ENCODE peak calls at places on chromosomes 3 and 15, in eight cellular contexts. One of them, this sample, is unnamed.

GRCh38 chr3:111862974-111863373 is 3.9 kb downstream of the PHLDB2 start:
- DNase-seq in MCF 10A: no peak
- DNase-seq in NCI-H1092: no peak
- DNase-seq in BE2C: no peak
- DNase-seq in mesothelial cell of epicardium: no peak
- DNase-seq in GM23338: no peak
- DNase-seq in ELR: no peak
- DNase-seq in DMS153: no peak
- DNase-seq in this sample: no peak

GRCh38 chr3:128554465-128555097 is 61.6 kb upstream of the GATA2 start:
- DNase-seq in MCF 10A: no peak
- DNase-seq in NCI-H1092: no peak
- DNase-seq in BE2C: no peak
- DNase-seq in mesothelial cell of epicardium: no peak
- DNase-seq in GM23338: no peak
- DNase-seq in ELR: no peak
- DNase-seq in DMS153: no peak
- DNase-seq in this sample: no peak

GRCh38 chr15:69609176-69609575 is 156.6 kb downstream of the RPLP1 start:
- DNase-seq in MCF 10A: peak; percentile 38
- DNase-seq in NCI-H1092: no peak
- DNase-seq in BE2C: no peak
- DNase-seq in mesothelial cell of epicardium: no peak
- DNase-seq in GM23338: no peak
- DNase-seq in ELR: peak; percentile 45
- DNase-seq in DMS153: no peak
- DNase-seq in this sample: no peak

GRCh38 chr15:90869140-90869541 is 753 bp downstream of the FURIN start:
- DNase-seq in MCF 10A: no peak
- DNase-seq in NCI-H1092: no peak
- DNase-seq in BE2C: no peak
- DNase-seq in mesothelial cell of epicardium: no peak
- DNase-seq in GM23338: no peak
- DNase-seq in ELR: no peak
- DNase-seq in DMS153: no peak
- DNase-seq in this sample: no peak

GRCh38 chr15:44735482-44736260 is 657 bp upstream of the TRIM69 start:
- DNase-seq in MCF 10A: no peak
- DNase-seq in NCI-H1092: no peak
- DNase-seq in BE2C: no peak
- DNase-seq in mesothelial cell of epicardium: no peak
- DNase-seq in GM23338: peak; percentile 12
- DNase-seq in ELR: no peak
- DNase-seq in DMS153: no peak
- DNase-seq in this sample: no peak

GRCh38 chr3:104281713-104282112 is 1085.0 kb upstream of the ALCAM start:
- DNase-seq in MCF 10A: no peak
- DNase-seq in NCI-H1092: no peak
- DNase-seq in BE2C: no peak
- DNase-seq in mesothelial cell of epicardium: no peak
- DNase-seq in GM23338: no peak
- DNase-seq in ELR: no peak
- DNase-seq in DMS153: no peak
- DNase-seq in this sample: no peak

GRCh38 chr3:184186902-184187207 is 856 bp downstream of the ABCF3 start:
- DNase-seq in MCF 10A: no peak
- DNase-seq in NCI-H1092: no peak
- DNase-seq in BE2C: no peak
- DNase-seq in mesothelial cell of epicardium: no peak
- DNase-seq in GM23338: no peak
- DNase-seq in ELR: no peak
- DNase-seq in DMS153: no peak
- DNase-seq in this sample: no peak

GRCh38 chr15:80419546-80419945 is 15.4 kb downstream of the ARNT2 start:
- DNase-seq in MCF 10A: no peak
- DNase-seq in NCI-H1092: no peak
- DNase-seq in BE2C: no peak
- DNase-seq in mesothelial cell of epicardium: no peak
- DNase-seq in GM23338: no peak
- DNase-seq in ELR: no peak
- DNase-seq in DMS153: no peak
- DNase-seq in this sample: no peak

GRCh38 chr3:72245183-72245811 is 460.3 kb upstream of the PROK2 start:
- DNase-seq in MCF 10A: no peak
- DNase-seq in NCI-H1092: peak; percentile 41
- DNase-seq in BE2C: peak; percentile 66
- DNase-seq in mesothelial cell of epicardium: no peak
- DNase-seq in GM23338: no peak
- DNase-seq in ELR: no peak
- DNase-seq in DMS153: no peak
- DNase-seq in this sample: no peak

GRCh38 chr3:18987862-18988447 is 160.4 kb upstream of the KCNH8 start:
- DNase-seq in MCF 10A: peak; percentile 61
- DNase-seq in NCI-H1092: no peak
- DNase-seq in BE2C: no peak
- DNase-seq in mesothelial cell of epicardium: no peak
- DNase-seq in GM23338: no peak
- DNase-seq in ELR: no peak
- DNase-seq in DMS153: peak; percentile 56
- DNase-seq in this sample: no peak

GRCh38 chr3:120214161-120214560 is 70.9 kb downstream of the GPR156 start:
- DNase-seq in MCF 10A: peak; percentile 6
- DNase-seq in NCI-H1092: no peak
- DNase-seq in BE2C: peak; percentile 48
- DNase-seq in mesothelial cell of epicardium: no peak
- DNase-seq in GM23338: peak; percentile 17
- DNase-seq in ELR: peak; percentile 40
- DNase-seq in DMS153: no peak
- DNase-seq in this sample: no peak

GRCh38 chr3:185820973-185821758 is 3.7 kb downstream of the IGF2BP2 start:
- DNase-seq in MCF 10A: peak; percentile 78
- DNase-seq in NCI-H1092: no peak
- DNase-seq in BE2C: no peak
- DNase-seq in mesothelial cell of epicardium: no peak
- DNase-seq in GM23338: no peak
- DNase-seq in ELR: peak; percentile 97
- DNase-seq in DMS153: no peak
- DNase-seq in this sample: no peak

GRCh38 chr3:192851821-192852352 is 65.8 kb downstream of the MB21D2 start:
- DNase-seq in MCF 10A: peak; percentile 98
- DNase-seq in NCI-H1092: no peak
- DNase-seq in BE2C: no peak
- DNase-seq in mesothelial cell of epicardium: no peak
- DNase-seq in GM23338: no peak
- DNase-seq in ELR: peak; percentile 85
- DNase-seq in DMS153: peak; percentile 70
- DNase-seq in this sample: peak; percentile 28

GRCh38 chr3:171429635-171430034 is 30.6 kb downstream of the TNIK start:
- DNase-seq in MCF 10A: no peak
- DNase-seq in NCI-H1092: no peak
- DNase-seq in BE2C: no peak
- DNase-seq in mesothelial cell of epicardium: no peak
- DNase-seq in GM23338: peak; percentile 76
- DNase-seq in ELR: no peak
- DNase-seq in DMS153: no peak
- DNase-seq in this sample: no peak

GRCh38 chr3:102485701-102486100 is 50.9 kb downstream of the ZPLD1 start:
- DNase-seq in MCF 10A: no peak
- DNase-seq in NCI-H1092: no peak
- DNase-seq in BE2C: no peak
- DNase-seq in mesothelial cell of epicardium: no peak
- DNase-seq in GM23338: no peak
- DNase-seq in ELR: no peak
- DNase-seq in DMS153: no peak
- DNase-seq in this sample: no peak

GRCh38 chr3:25114532-25114931 is 313.5 kb upstream of the RARB start:
- DNase-seq in MCF 10A: no peak
- DNase-seq in NCI-H1092: no peak
- DNase-seq in BE2C: no peak
- DNase-seq in mesothelial cell of epicardium: no peak
- DNase-seq in GM23338: no peak
- DNase-seq in ELR: no peak
- DNase-seq in DMS153: no peak
- DNase-seq in this sample: no peak

GRCh38 chr3:10550705-10551104 is 45.3 kb upstream of the ATP2B2 start:
- DNase-seq in MCF 10A: no peak
- DNase-seq in NCI-H1092: no peak
- DNase-seq in BE2C: no peak
- DNase-seq in mesothelial cell of epicardium: no peak
- DNase-seq in GM23338: no peak
- DNase-seq in ELR: no peak
- DNase-seq in DMS153: no peak
- DNase-seq in this sample: no peak

GRCh38 chr3:18223591-18224338 is 201.4 kb downstream of the SATB1 start:
- DNase-seq in MCF 10A: no peak
- DNase-seq in NCI-H1092: no peak
- DNase-seq in BE2C: peak; percentile 10
- DNase-seq in mesothelial cell of epicardium: no peak
- DNase-seq in GM23338: no peak
- DNase-seq in ELR: no peak
- DNase-seq in DMS153: no peak
- DNase-seq in this sample: no peak

GRCh38 chr3:119609301-119609700 is 11.6 kb downstream of the PLA1A start:
- DNase-seq in MCF 10A: no peak
- DNase-seq in NCI-H1092: no peak
- DNase-seq in BE2C: no peak
- DNase-seq in mesothelial cell of epicardium: no peak
- DNase-seq in GM23338: no peak
- DNase-seq in ELR: no peak
- DNase-seq in DMS153: no peak
- DNase-seq in this sample: no peak

GRCh38 chr3:149314807-149315578 is 18.4 kb downstream of the TM4SF18 start:
- DNase-seq in MCF 10A: no peak
- DNase-seq in NCI-H1092: no peak
- DNase-seq in BE2C: no peak
- DNase-seq in mesothelial cell of epicardium: no peak
- DNase-seq in GM23338: no peak
- DNase-seq in ELR: peak; percentile 89
- DNase-seq in DMS153: no peak
- DNase-seq in this sample: no peak

GRCh38 chr15:46768287-46768686 is 949.0 kb upstream of the SEMA6D start:
- DNase-seq in MCF 10A: no peak
- DNase-seq in NCI-H1092: no peak
- DNase-seq in BE2C: no peak
- DNase-seq in mesothelial cell of epicardium: no peak
- DNase-seq in GM23338: peak; percentile 61
- DNase-seq in ELR: no peak
- DNase-seq in DMS153: no peak
- DNase-seq in this sample: no peak

GRCh38 chr15:98754283-98755022 is 106.1 kb downstream of the IGF1R start:
- DNase-seq in MCF 10A: peak; percentile 36
- DNase-seq in NCI-H1092: no peak
- DNase-seq in BE2C: no peak
- DNase-seq in mesothelial cell of epicardium: no peak
- DNase-seq in GM23338: peak; percentile 59
- DNase-seq in ELR: no peak
- DNase-seq in DMS153: no peak
- DNase-seq in this sample: no peak

GRCh38 chr3:168801792-168802191 is 706.1 kb upstream of the GOLIM4 start:
- DNase-seq in MCF 10A: no peak
- DNase-seq in NCI-H1092: no peak
- DNase-seq in BE2C: no peak
- DNase-seq in mesothelial cell of epicardium: no peak
- DNase-seq in GM23338: no peak
- DNase-seq in ELR: peak; percentile 88
- DNase-seq in DMS153: no peak
- DNase-seq in this sample: no peak

GRCh38 chr3:64484289-64484992 is 203.4 kb downstream of the ADAMTS9 start:
- DNase-seq in MCF 10A: peak; percentile 81
- DNase-seq in NCI-H1092: peak; percentile 35
- DNase-seq in BE2C: peak; percentile 87
- DNase-seq in mesothelial cell of epicardium: peak; percentile 58
- DNase-seq in GM23338: peak; percentile 90
- DNase-seq in ELR: peak; percentile 76
- DNase-seq in DMS153: peak; percentile 49
- DNase-seq in this sample: peak; percentile 29

GRCh38 chr3:197746214-197746613 is 3.5 kb upstream of the FYTTD1 start:
- DNase-seq in MCF 10A: no peak
- DNase-seq in NCI-H1092: no peak
- DNase-seq in BE2C: no peak
- DNase-seq in mesothelial cell of epicardium: no peak
- DNase-seq in GM23338: no peak
- DNase-seq in ELR: no peak
- DNase-seq in DMS153: no peak
- DNase-seq in this sample: no peak

GRCh38 chr3:196498297-196498696 is 5.3 kb downstream of the RNF168 start:
- DNase-seq in MCF 10A: no peak
- DNase-seq in NCI-H1092: no peak
- DNase-seq in BE2C: no peak
- DNase-seq in mesothelial cell of epicardium: no peak
- DNase-seq in GM23338: no peak
- DNase-seq in ELR: no peak
- DNase-seq in DMS153: no peak
- DNase-seq in this sample: no peak

GRCh38 chr3:12287727-12288465 is 974 bp upstream of the PPARG start:
- DNase-seq in MCF 10A: peak; percentile 42
- DNase-seq in NCI-H1092: no peak
- DNase-seq in BE2C: peak; percentile 45
- DNase-seq in mesothelial cell of epicardium: peak; percentile 27
- DNase-seq in GM23338: peak; percentile 69
- DNase-seq in ELR: peak; percentile 53
- DNase-seq in DMS153: no peak
- DNase-seq in this sample: no peak

GRCh38 chr3:11570789-11571495 is 72.8 kb downstream of the VGLL4 start:
- DNase-seq in MCF 10A: peak; percentile 46
- DNase-seq in NCI-H1092: no peak
- DNase-seq in BE2C: no peak
- DNase-seq in mesothelial cell of epicardium: no peak
- DNase-seq in GM23338: no peak
- DNase-seq in ELR: peak; percentile 52
- DNase-seq in DMS153: no peak
- DNase-seq in this sample: no peak

GRCh38 chr3:38108649-38109579 is 28.0 kb downstream of the ACAA1 start:
- DNase-seq in MCF 10A: no peak
- DNase-seq in NCI-H1092: no peak
- DNase-seq in BE2C: no peak
- DNase-seq in mesothelial cell of epicardium: no peak
- DNase-seq in GM23338: no peak
- DNase-seq in ELR: no peak
- DNase-seq in DMS153: no peak
- DNase-seq in this sample: no peak